ENCODE peak calls at places on chromosomes 13 and 19, in seven cellular contexts. C is GM23338, J is neural progenitor cell, W is GM23248, B is HCT116, G is hepatocyte, X is MM.1S. N is an unnamed sample.

GRCh38 chr13:89627991-89628390 is 1719.5 kb upstream of the MIR17HG start:
- DNase-seq in J (no peak), C (no peak), B (no peak), X (no peak), W (no peak), G (no peak), N (peak; percentile 50)

GRCh38 chr19:58393725-58394033 is 1.8 kb upstream of the RNF225 start:
- DNase-seq in B (no peak), W (no peak), G (no peak), J (no peak), C (no peak), X (no peak), N (no peak)

GRCh38 chr13:43377149-43377548 is 353.8 kb downstream of the DNAJC15 start:
- DNase-seq in C (no peak), J (no peak), G (no peak), W (no peak), X (no peak), B (no peak), N (no peak)

GRCh38 chr13:60001892-60002291 is 161.8 kb downstream of the DIAPH3 start:
- DNase-seq in J (no peak), C (no peak), X (no peak), B (no peak), G (no peak), W (peak; percentile 15), N (no peak)

GRCh38 chr19:1252221-1252817 is 3.9 kb downstream of the MIDN start:
- DNase-seq in B (no peak), C (no peak), X (no peak), W (peak; percentile 98), G (peak; percentile 85), J (no peak), N (peak; percentile 81)

GRCh38 chr19:48812094-48812929 is 1.5 kb upstream of the BCAT2 start:
- DNase-seq in G (peak; percentile 93), B (no peak), J (peak; percentile 96), C (peak; percentile 94), X (peak; percentile 84), W (peak; percentile 73), N (peak; percentile 31)

GRCh38 chr13:111177081-111177711 is 62.1 kb downstream of the ARHGEF7 start:
- DNase-seq in X (no peak), J (no peak), C (no peak), B (no peak), W (no peak), G (no peak), N (no peak)

GRCh38 chr13:76600086-76600485 is 286.1 kb downstream of the KCTD12 start:
- DNase-seq in C (no peak), X (no peak), B (no peak), W (peak; percentile 4), J (no peak), G (no peak), N (no peak)

GRCh38 chr19:35292986-35293732 is 1.2 kb downstream of the MAG start:
- DNase-seq in B (no peak), W (peak; percentile 28), J (no peak), C (no peak), G (no peak), X (no peak), N (no peak)

GRCh38 chr19:55491546-55492360 is 3.5 kb downstream of the SSC5D start:
- DNase-seq in X (no peak), W (no peak), B (no peak), G (no peak), C (no peak), J (no peak), N (no peak)
- TF ChIP-seq EZH2 in X (no peak), W (no peak), B (no peak), G (no peak), C (no peak), J (no peak), N (no peak)

GRCh38 chr13:105805866-105806265 is 729.6 kb downstream of the EFNB2 start:
- DNase-seq in B (no peak), X (no peak), W (no peak), G (no peak), C (no peak), J (no peak), N (no peak)
- TF ChIP-seq EZH2phosphoT487 in B (no peak), X (no peak), W (no peak), G (no peak), C (no peak), J (no peak), N (no peak)

DNA sequence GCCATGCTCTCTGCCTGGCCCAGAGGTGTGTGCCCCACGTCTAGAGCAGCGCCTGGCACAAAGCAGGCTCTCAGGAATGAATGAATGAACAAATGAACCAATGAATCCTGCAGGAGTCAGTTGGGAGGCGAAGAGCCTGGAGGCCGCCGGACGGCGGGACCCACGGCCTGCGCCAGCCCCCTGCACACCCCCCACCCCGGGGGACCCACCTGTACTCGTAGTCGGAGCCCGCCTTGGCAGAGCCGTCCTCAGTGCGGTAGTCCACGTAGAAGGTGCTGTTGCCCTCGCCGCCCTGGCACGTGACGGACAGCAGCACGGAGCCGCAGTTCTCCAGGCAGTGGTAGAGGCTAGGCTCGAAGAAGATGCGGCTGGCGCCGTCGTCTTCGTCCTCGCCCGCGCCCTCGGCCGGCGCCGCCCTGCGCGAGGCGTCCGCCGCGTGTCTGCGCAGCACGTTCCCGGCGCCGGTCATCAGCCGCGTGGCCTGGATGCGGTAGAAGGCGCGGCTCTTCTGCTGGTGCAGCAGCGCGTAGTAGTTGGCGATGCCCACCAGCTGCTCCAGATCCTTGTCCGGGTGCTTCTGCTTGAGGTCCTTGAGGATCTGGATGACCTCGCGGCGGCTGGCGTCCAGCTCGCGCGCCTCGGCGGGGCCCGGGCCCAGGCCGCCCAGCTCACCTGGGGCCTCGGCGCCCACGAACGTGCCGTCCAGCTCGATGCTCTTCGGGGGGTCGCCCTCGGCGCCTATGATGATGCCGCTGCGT is 14.8 kb downstream of the SLC8A2 start:
- DNase-seq in J (no peak), W (peak; percentile 38), B (no peak), C (peak; percentile 50), G (no peak), X (no peak), N (no peak)
- TF ChIP-seq EZH2 in J (no peak), W (no peak), B (no peak), C (no peak), G (no peak), X (no peak), N (no peak)

GRCh38 chr13:113393226-113393571 is 29.3 kb upstream of the GRTP1 start:
- DNase-seq in C (no peak), W (peak; percentile 20), X (no peak), B (no peak), J (no peak), G (no peak), N (no peak)
- TF ChIP-seq EZH2phosphoT487 in C (no peak), W (no peak), X (no peak), B (no peak), J (no peak), G (no peak), N (no peak)

GRCh38 chr19:55355213-55355821 is 798 bp upstream of the COX6B2 start:
- DNase-seq in J (peak; percentile 69), W (no peak), C (peak; percentile 77), G (no peak), B (no peak), X (no peak), N (peak; percentile 66)
- TF ChIP-seq EZH2 in J (no peak), W (peak; percentile 12), C (no peak), G (no peak), B (no peak), X (no peak), N (no peak)

GRCh38 chr13:46554971-46555370 is 2.0 kb downstream of the LRCH1 start:
- DNase-seq in W (peak; percentile 43), J (no peak), B (no peak), X (no peak), G (no peak), C (no peak), N (no peak)

GRCh38 chr13:46552302-46552680 is 679 bp upstream of the LRCH1 start:
- DNase-seq in J (no peak), C (no peak), G (no peak), W (peak; percentile 15), X (no peak), B (no peak), N (no peak)

GRCh38 chr13:46552888-46553520 is at the start of gene LRCH1:
- DNase-seq in X (peak; percentile 76), J (peak; percentile 91), C (peak; percentile 89), W (peak; percentile 95), B (peak; percentile 52), G (peak; percentile 94), N (peak; percentile 70)

GRCh38 chr13:46553886-46554855 is 1.2 kb downstream of the LRCH1 start:
- DNase-seq in G (peak; percentile 83), J (peak; percentile 78), B (peak; percentile 55), W (peak; percentile 91), C (peak; percentile 78), X (peak; percentile 43), N (peak; percentile 78)

GRCh38 chr13:46553521-46553885 is 533 bp downstream of the LRCH1 start:
- DNase-seq in C (peak; percentile 51), X (no peak), B (no peak), G (no peak), W (no peak), J (peak; percentile 19), N (no peak)
- TF ChIP-seq EZH2phosphoT487 in C (no peak), X (no peak), B (no peak), G (no peak), W (no peak), J (no peak), N (no peak)

GRCh38 chr19:3832001-3832400 is 36.8 kb downstream of the ZFR2 start:
- DNase-seq in B (no peak), G (no peak), X (no peak), J (no peak), C (no peak), W (no peak), N (peak; percentile 2)

GRCh38 chr19:3835055-3835435 is 33.8 kb downstream of the ZFR2 start:
- DNase-seq in C (no peak), X (no peak), J (no peak), G (no peak), W (no peak), B (no peak), N (no peak)

GRCh38 chr19:3834349-3835054 is 34.3 kb downstream of the ZFR2 start:
- DNase-seq in G (no peak), B (no peak), W (no peak), J (no peak), X (no peak), C (no peak), N (no peak)

GRCh38 chr19:3831601-3832000 is 37.2 kb downstream of the ZFR2 start:
- DNase-seq in G (no peak), W (no peak), C (no peak), X (no peak), J (no peak), B (no peak), N (no peak)

DNA sequence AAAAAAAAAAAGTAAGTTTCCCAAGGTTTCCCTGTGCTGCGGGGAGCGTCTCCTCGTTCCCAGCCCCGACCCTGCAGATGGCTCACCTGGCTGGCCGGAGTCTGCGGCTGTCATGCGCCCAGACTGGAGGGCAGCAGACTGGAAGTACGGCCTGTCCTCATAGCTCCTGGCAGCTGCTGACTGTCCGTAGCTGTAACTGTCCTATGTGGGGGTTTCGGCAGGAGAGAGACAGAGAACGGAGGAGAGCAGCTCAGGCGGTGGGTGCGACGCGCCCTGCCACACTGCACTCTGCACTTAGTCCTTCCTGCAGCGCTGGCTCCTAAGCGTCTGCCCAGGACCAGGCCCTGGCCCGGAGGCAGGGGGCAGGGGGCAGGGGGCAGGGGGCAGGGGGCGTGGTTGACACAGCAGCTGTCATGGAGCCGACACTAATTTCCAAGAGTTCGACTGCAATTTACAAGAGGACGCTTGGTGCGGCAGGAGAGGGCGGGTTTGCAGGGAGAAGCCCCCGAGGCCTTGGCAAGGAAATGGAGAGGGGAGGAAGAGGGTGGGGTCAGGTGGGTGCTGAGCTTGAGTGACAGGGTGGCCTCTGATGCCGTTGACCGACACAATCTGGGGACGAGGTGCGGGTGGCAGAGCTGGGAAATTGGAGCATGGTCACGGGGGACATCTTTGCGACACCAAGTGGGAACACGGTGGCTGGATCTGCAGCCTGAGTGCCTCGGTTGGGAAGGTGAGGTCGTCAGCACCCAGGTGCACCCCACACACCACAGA is 35.1 kb downstream of the ZFR2 start:
- DNase-seq in B (no peak), C (no peak), X (no peak), G (no peak), J (no peak), W (no peak), N (no peak)
- TF ChIP-seq EZH2 in B (no peak), C (no peak), X (no peak), G (no peak), J (no peak), W (no peak), N (no peak)

N was measured in PC-3.